ENCODE peak calls at places on chromosome 21, in five cellular contexts. One of them, this sample, is unnamed.

GRCh38 chr21:20999567-21000169 is 1.5 kb downstream of the NCAM2 start:
- DNase-seq in IMR-90: peak; percentile 49
- DNase-seq in GM12865: peak; percentile 34
- DNase-seq in HFF-Myc: peak; percentile 15
- DNase-seq in DND-41: peak; percentile 55
- DNase-seq in this sample: no peak

GRCh38 chr21:15054606-15055239 is 10.1 kb downstream of the NRIP1 start:
- DNase-seq in IMR-90: no peak
- DNase-seq in GM12865: no peak
- DNase-seq in HFF-Myc: no peak
- DNase-seq in DND-41: no peak
- DNase-seq in this sample: no peak

GRCh38 chr21:14270631-14271030 is 54.7 kb downstream of the RBM11 start:
- DNase-seq in IMR-90: no peak
- DNase-seq in GM12865: no peak
- DNase-seq in HFF-Myc: no peak
- DNase-seq in DND-41: no peak
- DNase-seq in this sample: no peak

GRCh38 chr21:43767980-43768867 is 7.9 kb downstream of the CSTB start:
- DNase-seq in IMR-90: peak; percentile 75
- DNase-seq in GM12865: no peak
- DNase-seq in HFF-Myc: peak; percentile 43
- DNase-seq in DND-41: no peak
- DNase-seq in this sample: no peak

GRCh38 chr21:38938343-38938742 is 132.6 kb downstream of the ETS2 start:
- DNase-seq in IMR-90: peak; percentile 49
- DNase-seq in GM12865: peak; percentile 8
- DNase-seq in HFF-Myc: no peak
- DNase-seq in DND-41: peak; percentile 82
- DNase-seq in this sample: no peak

GRCh38 chr21:23887709-23888303 is 1719.5 kb downstream of the MRPL39 start:
- DNase-seq in IMR-90: no peak
- DNase-seq in GM12865: peak; percentile 30
- DNase-seq in HFF-Myc: no peak
- DNase-seq in DND-41: peak; percentile 82
- DNase-seq in this sample: no peak

GRCh38 chr21:38925923-38926322 is 120.2 kb downstream of the ETS2 start:
- DNase-seq in IMR-90: peak; percentile 89
- DNase-seq in GM12865: no peak
- DNase-seq in HFF-Myc: peak; percentile 65
- DNase-seq in DND-41: peak; percentile 31
- DNase-seq in this sample: peak; percentile 67

GRCh38 chr21:39788383-39788782 is 43.4 kb downstream of the IGSF5 start:
- DNase-seq in IMR-90: peak; percentile 12
- DNase-seq in GM12865: no peak
- DNase-seq in HFF-Myc: peak; percentile 24
- DNase-seq in DND-41: no peak
- DNase-seq in this sample: peak; percentile 5

GRCh38 chr21:38613686-38614085 is 115.4 kb upstream of the ERG start:
- DNase-seq in IMR-90: no peak
- DNase-seq in GM12865: no peak
- DNase-seq in HFF-Myc: no peak
- DNase-seq in DND-41: no peak
- DNase-seq in this sample: no peak

GRCh38 chr21:43609501-43610340 is 49.6 kb downstream of the HSF2BP start:
- DNase-seq in IMR-90: peak; percentile 88
- DNase-seq in GM12865: no peak
- DNase-seq in HFF-Myc: no peak
- DNase-seq in DND-41: no peak
- DNase-seq in this sample: no peak

GRCh38 chr21:29346281-29346680 is 47.6 kb downstream of the BACH1 start:
- DNase-seq in IMR-90: no peak
- DNase-seq in GM12865: no peak
- DNase-seq in HFF-Myc: no peak
- DNase-seq in DND-41: no peak
- DNase-seq in this sample: no peak

GRCh38 chr21:31352841-31353240 is 8.8 kb upstream of the TIAM1 start:
- DNase-seq in IMR-90: no peak
- DNase-seq in GM12865: no peak
- DNase-seq in HFF-Myc: no peak
- DNase-seq in DND-41: no peak
- DNase-seq in this sample: no peak

GRCh38 chr21:39007532-39007931 is 175.7 kb downstream of the PSMG1 start:
- DNase-seq in IMR-90: no peak
- DNase-seq in GM12865: no peak
- DNase-seq in HFF-Myc: no peak
- DNase-seq in DND-41: no peak
- DNase-seq in this sample: no peak

GRCh38 chr21:42820513-42821465 is 58.5 kb downstream of the WDR4 start:
- DNase-seq in IMR-90: no peak
- DNase-seq in GM12865: no peak
- DNase-seq in HFF-Myc: no peak
- DNase-seq in DND-41: no peak
- DNase-seq in this sample: no peak

GRCh38 chr21:29499734-29500343 is 201.1 kb downstream of the BACH1 start:
- DNase-seq in IMR-90: no peak
- DNase-seq in GM12865: peak; percentile 9
- DNase-seq in HFF-Myc: peak; percentile 17
- DNase-seq in DND-41: peak; percentile 17
- DNase-seq in this sample: no peak

GRCh38 chr21:25273945-25274344 is 333.3 kb downstream of the MRPL39 start:
- DNase-seq in IMR-90: no peak
- DNase-seq in GM12865: no peak
- DNase-seq in HFF-Myc: no peak
- DNase-seq in DND-41: no peak
- DNase-seq in this sample: no peak

DNA sequence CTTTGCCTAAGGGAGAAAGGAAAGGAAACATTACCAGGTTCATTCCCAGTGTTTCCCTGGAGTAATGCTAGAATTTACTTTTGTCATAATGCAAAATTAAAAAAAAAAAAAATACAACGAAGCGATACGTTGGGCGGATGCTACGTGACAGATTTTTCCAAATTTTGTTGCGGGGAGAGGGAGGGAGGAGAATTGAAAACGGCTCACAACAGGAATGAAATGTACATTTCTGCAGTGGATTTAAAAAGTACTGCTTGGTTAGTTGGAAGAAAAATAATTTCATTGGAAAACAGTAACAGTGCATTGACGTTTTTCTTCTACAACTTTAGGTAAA is 157.5 kb downstream of the RUNX1 start:
- DNase-seq in IMR-90: no peak
- DNase-seq in GM12865: no peak
- DNase-seq in HFF-Myc: no peak
- DNase-seq in DND-41: no peak
- DNase-seq in this sample: no peak
- H3K4me3 ChIP-seq in IMR-90: peak overlapping the region; percentile 46
- H3K4me3 ChIP-seq in GM12865: no peak overlapping the region
- H3K4me3 ChIP-seq in HFF-Myc: peak overlapping the region; percentile 64
- H3K4me3 ChIP-seq in DND-41: no peak overlapping the region
- H3K4me3 ChIP-seq in this sample: peak overlapping the region; percentile 83

DNA sequence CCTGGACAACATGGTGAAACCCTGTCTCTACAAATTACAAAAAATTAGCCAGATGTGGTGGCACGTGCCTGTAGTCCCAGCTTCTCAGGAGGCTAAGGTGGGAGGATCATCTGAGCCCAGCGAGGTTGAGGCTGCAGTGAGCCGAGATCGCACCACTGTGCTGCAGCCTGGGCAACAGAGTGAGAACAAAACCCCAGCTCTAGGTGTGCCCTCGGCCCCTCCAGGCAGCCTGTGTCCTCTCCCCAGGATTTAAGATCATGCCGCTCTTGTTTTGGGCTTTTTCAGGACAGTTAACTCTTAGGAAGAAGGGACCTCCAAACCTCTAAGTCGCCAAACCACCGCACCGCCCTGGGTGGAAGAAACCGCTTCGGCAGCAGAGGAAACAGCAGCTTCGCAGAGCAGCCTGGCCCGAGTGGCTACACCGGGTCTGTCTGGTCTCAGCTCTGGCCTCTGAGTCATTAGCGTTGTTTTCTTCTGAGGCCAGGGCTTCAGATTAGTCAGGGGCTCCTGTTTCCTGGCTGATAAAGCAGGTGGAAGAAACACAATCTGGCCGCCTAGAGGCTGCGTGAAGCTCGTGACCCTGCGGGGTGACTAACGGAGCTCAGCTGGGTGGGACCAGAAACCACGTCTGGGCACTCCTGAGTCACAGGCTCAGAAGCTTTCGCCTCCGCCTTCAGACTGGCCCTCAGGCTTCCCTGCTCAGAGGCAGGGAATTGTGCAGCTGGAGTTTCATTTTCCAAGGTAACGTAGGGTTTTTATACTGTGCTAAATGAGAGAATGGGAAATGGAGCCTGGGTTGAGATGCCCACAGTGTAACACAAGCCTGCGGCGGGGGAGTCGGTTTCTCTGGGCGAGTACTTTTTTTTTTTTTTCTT is 44.7 kb downstream of the CHAF1B start:
- DNase-seq in IMR-90: peak; percentile 100
- DNase-seq in GM12865: peak; percentile 88
- DNase-seq in HFF-Myc: peak; percentile 97
- DNase-seq in DND-41: no peak
- DNase-seq in this sample: peak; percentile 91
- H3K4me3 ChIP-seq in IMR-90: peak overlapping the region; percentile 18
- H3K4me3 ChIP-seq in GM12865: peak overlapping the region; percentile 36
- H3K4me3 ChIP-seq in HFF-Myc: peak overlapping the region; percentile 11
- H3K4me3 ChIP-seq in DND-41: no peak overlapping the region
- H3K4me3 ChIP-seq in this sample: peak overlapping the region; percentile 43

GRCh38 chr21:32951041-32951440 is 74.7 kb upstream of the OLIG2 start:
- DNase-seq in IMR-90: no peak
- DNase-seq in GM12865: no peak
- DNase-seq in HFF-Myc: no peak
- DNase-seq in DND-41: no peak
- DNase-seq in this sample: no peak
- H3K4me3 ChIP-seq in IMR-90: no peak overlapping the region
- H3K4me3 ChIP-seq in GM12865: no peak overlapping the region
- H3K4me3 ChIP-seq in HFF-Myc: no peak overlapping the region
- H3K4me3 ChIP-seq in DND-41: no peak overlapping the region
- H3K4me3 ChIP-seq in this sample: no peak overlapping the region

GRCh38 chr21:35895598-35895997 is 164.7 kb downstream of the SETD4 start:
- DNase-seq in IMR-90: no peak
- DNase-seq in GM12865: peak; percentile 22
- DNase-seq in HFF-Myc: no peak
- DNase-seq in DND-41: no peak
- DNase-seq in this sample: no peak
- H3K4me3 ChIP-seq in IMR-90: no peak overlapping the region
- H3K4me3 ChIP-seq in GM12865: no peak overlapping the region
- H3K4me3 ChIP-seq in HFF-Myc: no peak overlapping the region
- H3K4me3 ChIP-seq in DND-41: no peak overlapping the region
- H3K4me3 ChIP-seq in this sample: no peak overlapping the region

DNA sequence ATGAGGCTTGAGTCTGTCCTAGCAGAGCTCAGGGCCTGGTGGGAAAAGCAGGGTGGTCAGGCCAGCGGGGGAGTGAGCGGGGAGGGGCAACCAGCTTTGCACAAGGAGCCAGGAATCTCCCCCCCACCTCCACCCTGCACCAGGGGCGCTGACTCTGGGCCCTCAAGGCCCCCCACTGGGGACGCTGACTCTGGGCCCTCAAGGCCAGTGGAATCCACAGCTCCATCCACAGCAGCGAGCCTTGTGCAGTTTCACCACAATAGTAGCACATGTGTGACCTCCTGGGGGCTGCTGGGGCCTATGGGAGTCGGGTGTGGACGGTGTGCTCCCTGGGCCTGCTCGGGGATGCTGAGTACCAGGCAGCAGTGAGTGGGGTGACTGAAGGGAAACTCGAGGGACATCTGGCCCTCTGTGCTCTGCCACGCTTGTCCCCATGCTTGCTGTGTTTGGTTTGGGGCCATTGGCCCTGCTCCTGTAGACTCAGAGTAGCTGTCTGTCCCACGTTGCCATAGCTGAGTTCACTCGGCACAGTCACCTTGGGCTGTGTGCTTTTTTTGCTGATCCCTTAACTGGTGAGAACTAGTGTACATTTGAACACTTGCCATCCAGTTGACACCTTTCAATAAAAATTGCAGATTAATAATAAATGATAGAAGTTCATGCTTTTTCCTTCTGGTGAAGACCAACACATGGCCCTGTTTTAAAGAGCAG is 89.2 kb downstream of the ADARB1 start:
- DNase-seq in IMR-90: no peak
- DNase-seq in GM12865: no peak
- DNase-seq in HFF-Myc: no peak
- DNase-seq in DND-41: no peak
- DNase-seq in this sample: no peak
- H3K4me3 ChIP-seq in IMR-90: no peak overlapping the region
- H3K4me3 ChIP-seq in GM12865: no peak overlapping the region
- H3K4me3 ChIP-seq in HFF-Myc: no peak overlapping the region
- H3K4me3 ChIP-seq in DND-41: no peak overlapping the region
- H3K4me3 ChIP-seq in this sample: no peak overlapping the region

DNA sequence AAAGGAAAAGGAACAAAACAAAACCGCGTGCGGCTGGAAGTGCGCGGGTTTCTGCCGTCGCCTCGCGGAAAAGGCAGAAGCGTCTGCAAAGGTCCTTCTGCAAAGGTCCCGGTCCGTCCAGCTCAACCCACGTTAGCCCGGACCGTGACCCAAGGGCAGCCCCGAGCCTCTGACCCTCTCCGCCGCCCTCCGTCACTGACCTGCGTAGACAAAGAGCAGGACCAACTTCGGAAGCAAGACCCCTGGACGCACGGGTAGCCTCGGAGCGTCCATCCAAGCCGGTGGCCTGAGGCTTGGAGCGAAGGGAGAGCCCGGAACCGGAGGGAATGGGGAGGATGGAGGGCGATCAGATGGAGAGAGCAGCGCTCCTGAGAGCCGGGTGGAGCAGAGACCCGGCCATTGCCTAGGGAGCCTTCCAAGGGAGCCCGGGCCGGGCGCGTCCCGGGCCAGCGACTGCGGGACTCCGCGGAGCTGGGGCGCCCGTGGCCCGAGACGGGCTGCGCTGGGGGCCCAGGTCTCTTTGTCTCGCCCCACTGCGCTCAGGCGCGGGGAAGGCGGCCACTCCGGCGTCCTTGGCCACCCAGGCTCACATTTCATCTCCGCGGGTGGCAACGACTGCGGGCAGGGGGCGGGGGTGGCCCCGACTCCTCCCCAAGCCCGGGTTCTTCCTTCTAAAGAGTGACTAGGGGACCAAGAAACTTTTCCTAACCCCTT is at the start of gene CYYR1:
- DNase-seq in IMR-90: no peak
- DNase-seq in GM12865: no peak
- DNase-seq in HFF-Myc: no peak
- DNase-seq in DND-41: no peak
- DNase-seq in this sample: no peak
- H3K4me3 ChIP-seq in IMR-90: no peak within 1 kb of the TSS
- H3K4me3 ChIP-seq in GM12865: no peak within 1 kb of the TSS
- H3K4me3 ChIP-seq in HFF-Myc: peak within 1 kb of the TSS; percentile 14
- H3K4me3 ChIP-seq in DND-41: no peak within 1 kb of the TSS
- H3K4me3 ChIP-seq in this sample: peak within 1 kb of the TSS; percentile 51

DNA sequence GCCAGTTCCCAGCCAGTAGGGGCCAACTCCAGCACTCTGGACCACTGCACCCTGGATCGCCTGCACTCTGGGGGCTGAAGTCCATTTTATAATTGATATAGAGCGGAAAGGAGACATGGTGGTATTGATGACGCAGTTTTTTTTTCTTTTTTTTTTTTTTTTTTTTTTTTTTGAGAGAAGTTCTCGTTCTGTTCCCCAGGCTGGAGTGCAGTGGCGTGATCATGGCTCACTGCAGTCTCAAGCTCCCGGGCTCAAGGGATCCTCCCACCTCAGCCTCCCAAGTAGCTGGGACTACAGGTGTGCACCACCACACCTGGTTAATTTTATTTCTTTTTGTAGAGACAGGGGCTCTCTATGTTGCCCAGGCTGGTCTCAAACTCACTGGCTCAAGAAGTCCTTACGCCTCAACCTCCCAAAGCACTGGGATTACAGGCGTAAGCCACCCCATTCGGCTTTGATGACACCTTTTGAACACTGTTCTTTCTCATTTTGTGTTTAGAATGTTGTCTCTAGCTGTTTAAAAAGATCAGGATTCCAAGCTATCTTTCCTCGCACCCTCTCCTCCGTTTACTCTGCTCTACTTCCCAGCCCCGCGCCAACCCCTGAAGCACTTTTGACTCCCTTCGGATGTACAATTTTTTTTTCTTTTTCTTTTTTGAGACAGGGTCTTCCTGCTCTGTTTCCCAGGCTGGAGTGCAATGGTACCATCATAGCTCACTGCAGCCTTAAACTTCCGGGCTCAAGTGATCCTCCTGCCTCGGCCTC is 960 bp downstream of the MX2 start:
- DNase-seq in IMR-90: no peak
- DNase-seq in GM12865: no peak
- DNase-seq in HFF-Myc: no peak
- DNase-seq in DND-41: no peak
- DNase-seq in this sample: no peak
- H3K4me3 ChIP-seq in IMR-90: no peak overlapping the region
- H3K4me3 ChIP-seq in GM12865: peak overlapping the region; percentile 61
- H3K4me3 ChIP-seq in HFF-Myc: peak overlapping the region; percentile 40
- H3K4me3 ChIP-seq in DND-41: peak overlapping the region; percentile 46
- H3K4me3 ChIP-seq in this sample: peak overlapping the region; percentile 58